ENCODE peak calls at places on chromosomes 16 and 17, in four cellular contexts. Q, I, V and S are unnamed samples.

GRCh38 chr17:81541123-81541522 is 11.0 kb downstream of the FAAP100 start:
- DNase-seq in I (no peak), V (peak), Q (no peak), S (no peak)

GRCh38 chr17:76275382-76276068 is 10.4 kb downstream of the UBALD2 start:
- DNase-seq in I (no peak), Q (no peak), V (no peak), S (no peak)

GRCh38 chr16:29849505-29849904 is 13.5 kb downstream of the CDIPT start:
- DNase-seq in V (no peak), Q (no peak), I (no peak), S (no peak)

GRCh38 chr16:65702707-65703402 is 581.0 kb upstream of the CDH11 start:
- DNase-seq in V (no peak), I (no peak), Q (no peak), S (no peak)

GRCh38 chr17:68320943-68321557 is 29.8 kb downstream of the ARSG start:
- DNase-seq in I (no peak), V (no peak), Q (no peak), S (no peak)

GRCh38 chr17:81228834-81229665 is 6.3 kb upstream of the CEP131 start:
- DNase-seq in I (no peak), Q (no peak), V (peak), S (no peak)

GRCh38 chr16:10594312-10594950 is 14.0 kb upstream of the EMP2 start:
- DNase-seq in Q (no peak), V (peak), I (peak), S (no peak)

GRCh38 chr16:76265434-76266045 is 11.7 kb upstream of the CNTNAP4 start:
- DNase-seq in I (peak), V (no peak), Q (no peak), S (no peak)

GRCh38 chr16:16092925-16093624 is 130.2 kb downstream of the ABCC6 start:
- DNase-seq in I (no peak), V (no peak), Q (peak), S (no peak)

GRCh38 chr17:82935944-82936767 is 96.3 kb upstream of the ZNF750 start:
- DNase-seq in Q (no peak), V (no peak), I (no peak), S (peak)

GRCh38 chr17:40555296-40556190 is 9.7 kb downstream of the CCR7 start:
- DNase-seq in V (peak), Q (no peak), I (no peak), S (no peak)

GRCh38 chr17:22703204-22703603 is 1010.9 kb downstream of the KCNJ18 start:
- DNase-seq in I (no peak), Q (no peak), V (no peak), S (no peak)

GRCh38 chr17:17575360-17576251 is 15.9 kb downstream of the PEMT start:
- DNase-seq in Q (no peak), I (no peak), V (no peak), S (no peak)

GRCh38 chr16:87824016-87824990 is 45.0 kb downstream of the SLC7A5 start:
- DNase-seq in Q (no peak), V (no peak), I (no peak), S (no peak)

GRCh38 chr17:83181991-83182619 is 102.7 kb downstream of the METRNL start:
- DNase-seq in Q (no peak), I (no peak), V (no peak), S (no peak)

GRCh38 chr16:9199751-9200150 is 108.3 kb downstream of the HAPSTR1 start:
- DNase-seq in Q (no peak), V (no peak), I (no peak), S (no peak)

GRCh38 chr17:20223808-20224328 is 214.7 kb downstream of the SPECC1 start:
- DNase-seq in Q (no peak), V (no peak), I (no peak), S (no peak)

GRCh38 chr16:15993541-15993940 is 44.1 kb downstream of the ABCC1 start:
- DNase-seq in Q (no peak), I (no peak), V (no peak), S (no peak)

GRCh38 chr17:42612013-42612412 is 2.5 kb downstream of the TUBG1 start:
- DNase-seq in I (no peak), V (no peak), Q (no peak), S (no peak)

GRCh38 chr16:49608095-49608494 is 234.5 kb downstream of the C16orf78 start:
- DNase-seq in Q (no peak), I (no peak), V (no peak), S (no peak)

GRCh38 chr17:9899280-9900018 is 5.6 kb downstream of the RCVRN start:
- DNase-seq in I (no peak), V (no peak), Q (no peak), S (no peak)

GRCh38 chr17:38872671-38873385 is 3.0 kb downstream of the LASP1 start:
- DNase-seq in Q (no peak), V (no peak), I (peak), S (no peak)
- H3K4me3 ChIP-seq in Q (peak), V (peak), I (peak), S (peak)

DNA sequence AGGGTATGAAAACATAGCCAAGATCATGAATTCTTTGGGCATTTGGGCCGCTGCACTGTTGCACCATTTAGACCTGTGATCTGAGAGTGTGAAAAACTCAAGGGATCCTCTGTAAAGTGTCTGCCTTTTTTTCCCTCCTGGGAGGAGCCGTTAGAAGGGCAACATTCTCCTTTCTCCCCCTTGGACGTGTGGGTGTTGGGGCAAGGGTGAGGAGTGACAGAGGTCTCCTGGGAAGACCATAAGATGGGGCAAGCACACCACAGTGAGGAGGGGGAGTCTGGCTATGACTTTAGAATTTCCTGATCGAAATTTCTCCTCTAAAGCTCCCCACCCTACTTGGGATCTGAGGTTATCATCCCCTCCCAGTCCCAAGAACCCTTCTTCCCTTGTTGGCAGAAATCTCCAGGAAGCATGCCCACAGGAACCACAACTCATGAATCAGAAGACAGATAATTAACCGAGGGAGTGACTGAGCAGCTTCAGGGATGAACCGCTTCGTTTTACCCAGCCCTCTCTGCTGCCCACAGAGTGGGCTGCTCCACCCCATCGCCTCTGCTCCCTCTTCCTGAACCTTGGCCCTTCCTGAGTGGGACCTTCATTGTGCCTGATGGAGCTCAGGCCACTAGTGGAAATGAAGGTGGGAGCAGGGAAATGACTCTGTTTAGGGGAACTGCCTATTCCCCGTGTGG is 4.2 kb downstream of the ITGB3 start:
- DNase-seq in I (no peak), V (no peak), Q (peak), S (no peak)
- H3K4me3 ChIP-seq in I (no peak), V (no peak), Q (no peak), S (no peak)

GRCh38 chr16:456891-457483 is 31.5 kb downstream of the RAB11FIP3 start:
- DNase-seq in V (no peak), I (no peak), Q (peak), S (no peak)
- H3K4me3 ChIP-seq in V (no peak), I (no peak), Q (no peak), S (peak)

DNA sequence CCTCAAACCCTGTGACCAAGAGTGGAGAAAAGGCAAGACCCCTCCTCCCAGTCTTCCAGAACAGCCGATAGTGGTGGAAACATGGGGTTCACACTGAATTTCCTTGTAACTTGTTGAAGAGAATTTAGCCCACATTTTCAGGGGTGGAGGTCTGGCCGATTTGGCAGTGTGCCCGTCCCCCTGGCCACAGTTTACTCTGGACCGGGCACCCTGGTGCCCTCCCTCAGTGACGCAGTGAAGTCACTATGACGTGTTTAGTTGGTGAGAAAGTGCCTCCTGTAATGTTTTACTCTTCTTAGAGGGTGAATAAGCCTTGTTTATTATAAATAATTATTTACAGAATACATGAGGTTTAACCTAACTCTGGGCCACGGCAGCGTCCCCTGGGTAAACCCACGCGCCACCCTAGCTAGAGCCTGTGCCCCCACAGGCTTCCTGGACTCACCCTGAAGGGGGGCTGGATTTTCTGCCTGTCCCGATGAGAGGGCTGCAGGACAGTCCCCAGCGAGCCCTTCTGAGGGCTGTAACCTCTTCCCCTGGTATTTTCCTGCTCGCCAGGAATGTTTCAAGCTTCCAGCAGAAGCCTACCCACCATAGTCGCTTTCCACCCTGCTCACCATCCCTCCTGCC is 316.9 kb downstream of the SEC14L1 start:
- DNase-seq in I (no peak), V (no peak), Q (no peak), S (no peak)
- H3K4me3 ChIP-seq in I (no peak), V (peak), Q (no peak), S (no peak)

DNA sequence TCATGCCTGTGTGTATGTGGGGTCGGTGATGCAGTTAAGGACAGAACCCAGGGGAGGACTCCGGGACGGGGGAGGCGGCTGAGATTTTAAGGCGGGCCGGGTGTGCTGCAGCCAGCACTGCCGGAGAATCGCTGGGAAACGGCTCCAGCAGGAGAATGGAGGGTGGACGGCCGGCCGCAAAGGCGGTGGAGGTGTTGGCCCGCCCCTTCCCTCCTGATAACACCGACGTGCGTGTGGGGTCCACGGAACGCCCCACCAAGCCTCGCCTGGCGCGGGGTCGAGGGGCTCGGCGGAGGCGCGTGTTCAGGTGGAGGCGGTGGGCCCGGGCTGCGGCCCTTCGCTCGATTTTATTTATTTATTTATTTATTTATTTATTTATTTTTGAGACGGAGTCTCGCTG is 633 bp downstream of the ZNF843 start:
- DNase-seq in V (no peak), I (no peak), Q (no peak), S (peak)
- H3K4me3 ChIP-seq in V (no peak), I (peak), Q (peak), S (peak)

GRCh38 chr17:38453951-38454421 is 25.7 kb downstream of the ARHGAP23 start:
- DNase-seq in I (no peak), V (no peak), Q (no peak), S (no peak)
- H3K4me3 ChIP-seq in I (no peak), V (no peak), Q (peak), S (peak)